ENCODE peak calls at places on chromosome 3, in eight cellular contexts. One of them, this sample, is unnamed.

GRCh38 chr3:188349276-188349962 is 195.5 kb downstream of the LPP start:
- DNase-seq in activated B cell treated with CpG ODN at 0.5 μM for 24 hours: no peak
- DNase-seq in anterior cingulate cortex: no peak
- DNase-seq in activated T-cell treated with anti-CD3 and anti-CD28 coated beads for 1 hour: no peak
- DNase-seq in ELR: no peak
- DNase-seq in midbrain: no peak
- DNase-seq in stimulated activated naive CD8-positive, alpha-beta T cell treated with anti-CD3 and anti-CD28 coated beads, Interleukin-15, amount 100 ng/mL, for 72 hours: no peak
- DNase-seq in ACHN: peak; percentile 51
- DNase-seq in this sample: no peak

GRCh38 chr3:177396707-177397106 is 199.4 kb upstream of the TBL1XR1 start:
- DNase-seq in activated B cell treated with CpG ODN at 0.5 μM for 24 hours: no peak
- DNase-seq in anterior cingulate cortex: no peak
- DNase-seq in activated T-cell treated with anti-CD3 and anti-CD28 coated beads for 1 hour: no peak
- DNase-seq in ELR: no peak
- DNase-seq in midbrain: no peak
- DNase-seq in stimulated activated naive CD8-positive, alpha-beta T cell treated with anti-CD3 and anti-CD28 coated beads, Interleukin-15, amount 100 ng/mL, for 72 hours: no peak
- DNase-seq in ACHN: no peak
- DNase-seq in this sample: no peak

GRCh38 chr3:135970500-135971116 is 5.1 kb downstream of the PPP2R3A start:
- DNase-seq in activated B cell treated with CpG ODN at 0.5 μM for 24 hours: no peak
- DNase-seq in anterior cingulate cortex: peak; percentile 18
- DNase-seq in activated T-cell treated with anti-CD3 and anti-CD28 coated beads for 1 hour: no peak
- DNase-seq in ELR: peak; percentile 69
- DNase-seq in midbrain: peak; percentile 78
- DNase-seq in stimulated activated naive CD8-positive, alpha-beta T cell treated with anti-CD3 and anti-CD28 coated beads, Interleukin-15, amount 100 ng/mL, for 72 hours: no peak
- DNase-seq in ACHN: no peak
- DNase-seq in this sample: peak; percentile 86

GRCh38 chr3:107579372-107579771 is 56.6 kb downstream of the BBX start:
- DNase-seq in activated B cell treated with CpG ODN at 0.5 μM for 24 hours: no peak
- DNase-seq in anterior cingulate cortex: no peak
- DNase-seq in activated T-cell treated with anti-CD3 and anti-CD28 coated beads for 1 hour: no peak
- DNase-seq in ELR: no peak
- DNase-seq in midbrain: no peak
- DNase-seq in stimulated activated naive CD8-positive, alpha-beta T cell treated with anti-CD3 and anti-CD28 coated beads, Interleukin-15, amount 100 ng/mL, for 72 hours: no peak
- DNase-seq in ACHN: no peak
- DNase-seq in this sample: no peak

GRCh38 chr3:150379469-150379868 is 28.6 kb upstream of the TSC22D2 start:
- DNase-seq in activated B cell treated with CpG ODN at 0.5 μM for 24 hours: no peak
- DNase-seq in anterior cingulate cortex: no peak
- DNase-seq in activated T-cell treated with anti-CD3 and anti-CD28 coated beads for 1 hour: no peak
- DNase-seq in ELR: no peak
- DNase-seq in midbrain: no peak
- DNase-seq in stimulated activated naive CD8-positive, alpha-beta T cell treated with anti-CD3 and anti-CD28 coated beads, Interleukin-15, amount 100 ng/mL, for 72 hours: no peak
- DNase-seq in ACHN: no peak
- DNase-seq in this sample: no peak

GRCh38 chr3:124229407-124229806 is 237.5 kb upstream of the ROPN1 start:
- DNase-seq in activated B cell treated with CpG ODN at 0.5 μM for 24 hours: no peak
- DNase-seq in anterior cingulate cortex: no peak
- DNase-seq in activated T-cell treated with anti-CD3 and anti-CD28 coated beads for 1 hour: no peak
- DNase-seq in ELR: no peak
- DNase-seq in midbrain: no peak
- DNase-seq in stimulated activated naive CD8-positive, alpha-beta T cell treated with anti-CD3 and anti-CD28 coated beads, Interleukin-15, amount 100 ng/mL, for 72 hours: no peak
- DNase-seq in ACHN: no peak
- DNase-seq in this sample: peak; percentile 50

GRCh38 chr3:179688847-179689246 is 36.0 kb downstream of the USP13 start:
- DNase-seq in activated B cell treated with CpG ODN at 0.5 μM for 24 hours: no peak
- DNase-seq in anterior cingulate cortex: no peak
- DNase-seq in activated T-cell treated with anti-CD3 and anti-CD28 coated beads for 1 hour: no peak
- DNase-seq in ELR: peak; percentile 37
- DNase-seq in midbrain: no peak
- DNase-seq in stimulated activated naive CD8-positive, alpha-beta T cell treated with anti-CD3 and anti-CD28 coated beads, Interleukin-15, amount 100 ng/mL, for 72 hours: no peak
- DNase-seq in ACHN: peak; percentile 55
- DNase-seq in this sample: no peak

GRCh38 chr3:132286035-132286434 is 31.2 kb upstream of the ACP3 start:
- DNase-seq in activated B cell treated with CpG ODN at 0.5 μM for 24 hours: no peak
- DNase-seq in anterior cingulate cortex: no peak
- DNase-seq in activated T-cell treated with anti-CD3 and anti-CD28 coated beads for 1 hour: no peak
- DNase-seq in ELR: no peak
- DNase-seq in midbrain: no peak
- DNase-seq in stimulated activated naive CD8-positive, alpha-beta T cell treated with anti-CD3 and anti-CD28 coated beads, Interleukin-15, amount 100 ng/mL, for 72 hours: no peak
- DNase-seq in ACHN: no peak
- DNase-seq in this sample: no peak

GRCh38 chr3:106183762-106184391 is 315.1 kb upstream of the CBLB start:
- DNase-seq in activated B cell treated with CpG ODN at 0.5 μM for 24 hours: no peak
- DNase-seq in anterior cingulate cortex: no peak
- DNase-seq in activated T-cell treated with anti-CD3 and anti-CD28 coated beads for 1 hour: no peak
- DNase-seq in ELR: peak; percentile 8
- DNase-seq in midbrain: no peak
- DNase-seq in stimulated activated naive CD8-positive, alpha-beta T cell treated with anti-CD3 and anti-CD28 coated beads, Interleukin-15, amount 100 ng/mL, for 72 hours: no peak
- DNase-seq in ACHN: no peak
- DNase-seq in this sample: no peak

GRCh38 chr3:42056840-42057239 is 34.3 kb upstream of the TRAK1 start:
- DNase-seq in activated B cell treated with CpG ODN at 0.5 μM for 24 hours: no peak
- DNase-seq in anterior cingulate cortex: no peak
- DNase-seq in activated T-cell treated with anti-CD3 and anti-CD28 coated beads for 1 hour: no peak
- DNase-seq in ELR: no peak
- DNase-seq in midbrain: no peak
- DNase-seq in stimulated activated naive CD8-positive, alpha-beta T cell treated with anti-CD3 and anti-CD28 coated beads, Interleukin-15, amount 100 ng/mL, for 72 hours: no peak
- DNase-seq in ACHN: no peak
- DNase-seq in this sample: no peak

GRCh38 chr3:183698318-183698731 is 728 bp downstream of the YEATS2 start:
- DNase-seq in activated B cell treated with CpG ODN at 0.5 μM for 24 hours: peak; percentile 36
- DNase-seq in anterior cingulate cortex: peak; percentile 34
- DNase-seq in activated T-cell treated with anti-CD3 and anti-CD28 coated beads for 1 hour: no peak
- DNase-seq in ELR: peak; percentile 58
- DNase-seq in midbrain: peak; percentile 31
- DNase-seq in stimulated activated naive CD8-positive, alpha-beta T cell treated with anti-CD3 and anti-CD28 coated beads, Interleukin-15, amount 100 ng/mL, for 72 hours: peak; percentile 48
- DNase-seq in ACHN: peak; percentile 30
- DNase-seq in this sample: peak; percentile 23

GRCh38 chr3:13776253-13777050 is 103.4 kb downstream of the WNT7A start:
- DNase-seq in activated B cell treated with CpG ODN at 0.5 μM for 24 hours: no peak
- DNase-seq in anterior cingulate cortex: no peak
- DNase-seq in activated T-cell treated with anti-CD3 and anti-CD28 coated beads for 1 hour: no peak
- DNase-seq in ELR: no peak
- DNase-seq in midbrain: no peak
- DNase-seq in stimulated activated naive CD8-positive, alpha-beta T cell treated with anti-CD3 and anti-CD28 coated beads, Interleukin-15, amount 100 ng/mL, for 72 hours: no peak
- DNase-seq in ACHN: no peak
- DNase-seq in this sample: no peak

GRCh38 chr3:64242435-64242834 is 17.2 kb upstream of the PRICKLE2 start:
- DNase-seq in activated B cell treated with CpG ODN at 0.5 μM for 24 hours: no peak
- DNase-seq in anterior cingulate cortex: no peak
- DNase-seq in activated T-cell treated with anti-CD3 and anti-CD28 coated beads for 1 hour: no peak
- DNase-seq in ELR: no peak
- DNase-seq in midbrain: no peak
- DNase-seq in stimulated activated naive CD8-positive, alpha-beta T cell treated with anti-CD3 and anti-CD28 coated beads, Interleukin-15, amount 100 ng/mL, for 72 hours: no peak
- DNase-seq in ACHN: peak; percentile 74
- DNase-seq in this sample: no peak

GRCh38 chr3:58346368-58346767 is 13.7 kb downstream of the PXK start:
- DNase-seq in activated B cell treated with CpG ODN at 0.5 μM for 24 hours: no peak
- DNase-seq in anterior cingulate cortex: no peak
- DNase-seq in activated T-cell treated with anti-CD3 and anti-CD28 coated beads for 1 hour: no peak
- DNase-seq in ELR: no peak
- DNase-seq in midbrain: no peak
- DNase-seq in stimulated activated naive CD8-positive, alpha-beta T cell treated with anti-CD3 and anti-CD28 coated beads, Interleukin-15, amount 100 ng/mL, for 72 hours: no peak
- DNase-seq in ACHN: no peak
- DNase-seq in this sample: no peak

GRCh38 chr3:171753025-171753472 is 57.2 kb downstream of the PLD1 start:
- DNase-seq in activated B cell treated with CpG ODN at 0.5 μM for 24 hours: no peak
- DNase-seq in anterior cingulate cortex: no peak
- DNase-seq in activated T-cell treated with anti-CD3 and anti-CD28 coated beads for 1 hour: no peak
- DNase-seq in ELR: no peak
- DNase-seq in midbrain: no peak
- DNase-seq in stimulated activated naive CD8-positive, alpha-beta T cell treated with anti-CD3 and anti-CD28 coated beads, Interleukin-15, amount 100 ng/mL, for 72 hours: no peak
- DNase-seq in ACHN: no peak
- DNase-seq in this sample: no peak

GRCh38 chr3:10010546-10011465 is 15.4 kb upstream of the FANCD2 start:
- DNase-seq in activated B cell treated with CpG ODN at 0.5 μM for 24 hours: peak; percentile 86
- DNase-seq in anterior cingulate cortex: peak; percentile 93
- DNase-seq in activated T-cell treated with anti-CD3 and anti-CD28 coated beads for 1 hour: peak; percentile 62
- DNase-seq in ELR: peak; percentile 92
- DNase-seq in midbrain: peak; percentile 90
- DNase-seq in stimulated activated naive CD8-positive, alpha-beta T cell treated with anti-CD3 and anti-CD28 coated beads, Interleukin-15, amount 100 ng/mL, for 72 hours: peak; percentile 85
- DNase-seq in ACHN: peak; percentile 85
- DNase-seq in this sample: peak; percentile 86

GRCh38 chr3:135868801-135869200 is 96.7 kb upstream of the PPP2R3A start:
- DNase-seq in activated B cell treated with CpG ODN at 0.5 μM for 24 hours: no peak
- DNase-seq in anterior cingulate cortex: no peak
- DNase-seq in activated T-cell treated with anti-CD3 and anti-CD28 coated beads for 1 hour: no peak
- DNase-seq in ELR: no peak
- DNase-seq in midbrain: no peak
- DNase-seq in stimulated activated naive CD8-positive, alpha-beta T cell treated with anti-CD3 and anti-CD28 coated beads, Interleukin-15, amount 100 ng/mL, for 72 hours: no peak
- DNase-seq in ACHN: no peak
- DNase-seq in this sample: no peak

GRCh38 chr3:136075218-136075808 is 109.8 kb downstream of the PPP2R3A start:
- DNase-seq in activated B cell treated with CpG ODN at 0.5 μM for 24 hours: peak; percentile 36
- DNase-seq in anterior cingulate cortex: peak; percentile 39
- DNase-seq in activated T-cell treated with anti-CD3 and anti-CD28 coated beads for 1 hour: peak; percentile 62
- DNase-seq in ELR: peak; percentile 78
- DNase-seq in midbrain: peak; percentile 82
- DNase-seq in stimulated activated naive CD8-positive, alpha-beta T cell treated with anti-CD3 and anti-CD28 coated beads, Interleukin-15, amount 100 ng/mL, for 72 hours: peak; percentile 68
- DNase-seq in ACHN: peak; percentile 68
- DNase-seq in this sample: peak; percentile 76

GRCh38 chr3:6799264-6799915 is 61.5 kb upstream of the GRM7 start:
- DNase-seq in activated B cell treated with CpG ODN at 0.5 μM for 24 hours: no peak
- DNase-seq in anterior cingulate cortex: peak; percentile 1
- DNase-seq in activated T-cell treated with anti-CD3 and anti-CD28 coated beads for 1 hour: no peak
- DNase-seq in ELR: peak; percentile 15
- DNase-seq in midbrain: peak; percentile 30
- DNase-seq in stimulated activated naive CD8-positive, alpha-beta T cell treated with anti-CD3 and anti-CD28 coated beads, Interleukin-15, amount 100 ng/mL, for 72 hours: peak; percentile 16
- DNase-seq in ACHN: peak; percentile 28
- DNase-seq in this sample: peak; percentile 1

GRCh38 chr3:141456328-141456689 is 30.5 kb upstream of the RASA2 start:
- DNase-seq in activated B cell treated with CpG ODN at 0.5 μM for 24 hours: no peak
- DNase-seq in anterior cingulate cortex: no peak
- DNase-seq in activated T-cell treated with anti-CD3 and anti-CD28 coated beads for 1 hour: no peak
- DNase-seq in ELR: peak; percentile 97
- DNase-seq in midbrain: no peak
- DNase-seq in stimulated activated naive CD8-positive, alpha-beta T cell treated with anti-CD3 and anti-CD28 coated beads, Interleukin-15, amount 100 ng/mL, for 72 hours: no peak
- DNase-seq in ACHN: no peak
- DNase-seq in this sample: no peak

GRCh38 chr3:38648659-38649499 is 608 bp downstream of the SCN5A start:
- DNase-seq in activated B cell treated with CpG ODN at 0.5 μM for 24 hours: no peak
- DNase-seq in anterior cingulate cortex: no peak
- DNase-seq in activated T-cell treated with anti-CD3 and anti-CD28 coated beads for 1 hour: no peak
- DNase-seq in ELR: no peak
- DNase-seq in midbrain: no peak
- DNase-seq in stimulated activated naive CD8-positive, alpha-beta T cell treated with anti-CD3 and anti-CD28 coated beads, Interleukin-15, amount 100 ng/mL, for 72 hours: no peak
- DNase-seq in ACHN: no peak
- DNase-seq in this sample: no peak

GRCh38 chr3:146067048-146067447 is 93.9 kb downstream of the PLOD2 start:
- DNase-seq in activated B cell treated with CpG ODN at 0.5 μM for 24 hours: no peak
- DNase-seq in anterior cingulate cortex: no peak
- DNase-seq in activated T-cell treated with anti-CD3 and anti-CD28 coated beads for 1 hour: no peak
- DNase-seq in ELR: peak; percentile 92
- DNase-seq in midbrain: no peak
- DNase-seq in stimulated activated naive CD8-positive, alpha-beta T cell treated with anti-CD3 and anti-CD28 coated beads, Interleukin-15, amount 100 ng/mL, for 72 hours: no peak
- DNase-seq in ACHN: no peak
- DNase-seq in this sample: no peak

GRCh38 chr3:195522254-195523023 is 20.7 kb downstream of the PPP1R2 start:
- DNase-seq in activated B cell treated with CpG ODN at 0.5 μM for 24 hours: no peak
- DNase-seq in anterior cingulate cortex: no peak
- DNase-seq in activated T-cell treated with anti-CD3 and anti-CD28 coated beads for 1 hour: peak; percentile 35
- DNase-seq in ELR: peak; percentile 60
- DNase-seq in midbrain: peak; percentile 40
- DNase-seq in stimulated activated naive CD8-positive, alpha-beta T cell treated with anti-CD3 and anti-CD28 coated beads, Interleukin-15, amount 100 ng/mL, for 72 hours: no peak
- DNase-seq in ACHN: peak; percentile 33
- DNase-seq in this sample: no peak

GRCh38 chr3:62559831-62560445 is 186.6 kb upstream of the FEZF2 start:
- DNase-seq in activated B cell treated with CpG ODN at 0.5 μM for 24 hours: no peak
- DNase-seq in anterior cingulate cortex: no peak
- DNase-seq in activated T-cell treated with anti-CD3 and anti-CD28 coated beads for 1 hour: no peak
- DNase-seq in ELR: peak; percentile 48
- DNase-seq in midbrain: peak; percentile 20
- DNase-seq in stimulated activated naive CD8-positive, alpha-beta T cell treated with anti-CD3 and anti-CD28 coated beads, Interleukin-15, amount 100 ng/mL, for 72 hours: no peak
- DNase-seq in ACHN: peak; percentile 24
- DNase-seq in this sample: no peak

GRCh38 chr3:177973241-177973840 is 562.9 kb upstream of the KCNMB2 start:
- DNase-seq in activated B cell treated with CpG ODN at 0.5 μM for 24 hours: no peak
- DNase-seq in anterior cingulate cortex: no peak
- DNase-seq in activated T-cell treated with anti-CD3 and anti-CD28 coated beads for 1 hour: no peak
- DNase-seq in ELR: peak; percentile 66
- DNase-seq in midbrain: no peak
- DNase-seq in stimulated activated naive CD8-positive, alpha-beta T cell treated with anti-CD3 and anti-CD28 coated beads, Interleukin-15, amount 100 ng/mL, for 72 hours: no peak
- DNase-seq in ACHN: peak; percentile 3
- DNase-seq in this sample: peak; percentile 12

GRCh38 chr3:147864754-147865354 is 455.7 kb downstream of the ZIC1 start:
- DNase-seq in activated B cell treated with CpG ODN at 0.5 μM for 24 hours: no peak
- DNase-seq in anterior cingulate cortex: no peak
- DNase-seq in activated T-cell treated with anti-CD3 and anti-CD28 coated beads for 1 hour: no peak
- DNase-seq in ELR: peak; percentile 24
- DNase-seq in midbrain: no peak
- DNase-seq in stimulated activated naive CD8-positive, alpha-beta T cell treated with anti-CD3 and anti-CD28 coated beads, Interleukin-15, amount 100 ng/mL, for 72 hours: no peak
- DNase-seq in ACHN: no peak
- DNase-seq in this sample: no peak

GRCh38 chr3:147699175-147699838 is 290.1 kb downstream of the ZIC1 start:
- DNase-seq in activated B cell treated with CpG ODN at 0.5 μM for 24 hours: no peak
- DNase-seq in anterior cingulate cortex: no peak
- DNase-seq in activated T-cell treated with anti-CD3 and anti-CD28 coated beads for 1 hour: no peak
- DNase-seq in ELR: peak; percentile 85
- DNase-seq in midbrain: no peak
- DNase-seq in stimulated activated naive CD8-positive, alpha-beta T cell treated with anti-CD3 and anti-CD28 coated beads, Interleukin-15, amount 100 ng/mL, for 72 hours: no peak
- DNase-seq in ACHN: no peak
- DNase-seq in this sample: no peak

GRCh38 chr3:175311404-175311803 is 452.3 kb downstream of the NAALADL2 start:
- DNase-seq in activated B cell treated with CpG ODN at 0.5 μM for 24 hours: no peak
- DNase-seq in anterior cingulate cortex: no peak
- DNase-seq in activated T-cell treated with anti-CD3 and anti-CD28 coated beads for 1 hour: no peak
- DNase-seq in ELR: no peak
- DNase-seq in midbrain: no peak
- DNase-seq in stimulated activated naive CD8-positive, alpha-beta T cell treated with anti-CD3 and anti-CD28 coated beads, Interleukin-15, amount 100 ng/mL, for 72 hours: no peak
- DNase-seq in ACHN: no peak
- DNase-seq in this sample: no peak

GRCh38 chr3:186044973-186045372 is 63.9 kb downstream of the ETV5 start:
- DNase-seq in activated B cell treated with CpG ODN at 0.5 μM for 24 hours: no peak
- DNase-seq in anterior cingulate cortex: peak; percentile 74
- DNase-seq in activated T-cell treated with anti-CD3 and anti-CD28 coated beads for 1 hour: no peak
- DNase-seq in ELR: no peak
- DNase-seq in midbrain: peak; percentile 88
- DNase-seq in stimulated activated naive CD8-positive, alpha-beta T cell treated with anti-CD3 and anti-CD28 coated beads, Interleukin-15, amount 100 ng/mL, for 72 hours: no peak
- DNase-seq in ACHN: no peak
- DNase-seq in this sample: peak; percentile 95

GRCh38 chr3:70531063-70531657 is 218.7 kb upstream of the MDFIC2 start:
- DNase-seq in activated B cell treated with CpG ODN at 0.5 μM for 24 hours: no peak
- DNase-seq in anterior cingulate cortex: no peak
- DNase-seq in activated T-cell treated with anti-CD3 and anti-CD28 coated beads for 1 hour: no peak
- DNase-seq in ELR: peak; percentile 41
- DNase-seq in midbrain: peak; percentile 21
- DNase-seq in stimulated activated naive CD8-positive, alpha-beta T cell treated with anti-CD3 and anti-CD28 coated beads, Interleukin-15, amount 100 ng/mL, for 72 hours: no peak
- DNase-seq in ACHN: peak; percentile 22
- DNase-seq in this sample: no peak

GRCh38 chr3:129555616-129556357 is 12.8 kb downstream of the H1-8 start:
- DNase-seq in activated B cell treated with CpG ODN at 0.5 μM for 24 hours: no peak
- DNase-seq in anterior cingulate cortex: no peak
- DNase-seq in activated T-cell treated with anti-CD3 and anti-CD28 coated beads for 1 hour: no peak
- DNase-seq in ELR: no peak
- DNase-seq in midbrain: no peak
- DNase-seq in stimulated activated naive CD8-positive, alpha-beta T cell treated with anti-CD3 and anti-CD28 coated beads, Interleukin-15, amount 100 ng/mL, for 72 hours: no peak
- DNase-seq in ACHN: no peak
- DNase-seq in this sample: no peak

GRCh38 chr3:17369973-17370372 is 372.5 kb downstream of the TBC1D5 start:
- DNase-seq in activated B cell treated with CpG ODN at 0.5 μM for 24 hours: no peak
- DNase-seq in anterior cingulate cortex: no peak
- DNase-seq in activated T-cell treated with anti-CD3 and anti-CD28 coated beads for 1 hour: no peak
- DNase-seq in ELR: no peak
- DNase-seq in midbrain: no peak
- DNase-seq in stimulated activated naive CD8-positive, alpha-beta T cell treated with anti-CD3 and anti-CD28 coated beads, Interleukin-15, amount 100 ng/mL, for 72 hours: no peak
- DNase-seq in ACHN: no peak
- DNase-seq in this sample: no peak

GRCh38 chr3:4754180-4755086 is 224.8 kb upstream of the BHLHE40 start:
- DNase-seq in activated B cell treated with CpG ODN at 0.5 μM for 24 hours: no peak
- DNase-seq in anterior cingulate cortex: no peak
- DNase-seq in activated T-cell treated with anti-CD3 and anti-CD28 coated beads for 1 hour: no peak
- DNase-seq in ELR: no peak
- DNase-seq in midbrain: no peak
- DNase-seq in stimulated activated naive CD8-positive, alpha-beta T cell treated with anti-CD3 and anti-CD28 coated beads, Interleukin-15, amount 100 ng/mL, for 72 hours: peak; percentile 62
- DNase-seq in ACHN: no peak
- DNase-seq in this sample: no peak

This sample was measured in putamen.